ENCODE peak calls at places on chromosomes 5 and 9, in ten cellular contexts. A is lung, P is HFFc6, S is AG09309, M is Peyer's patch, V is choroid plexus epithelial cell, L is foreskin fibroblast, C is heart left ventricle, T is uterus, G is fibroblast of lung. J is an unnamed sample.

GRCh38 chr5:55691265-55692105 is 20.6 kb downstream of the SLC38A9 start:
- DNase-seq in A (no peak), P (peak), S (no peak), M (no peak), V (peak), L (peak), C (no peak), T (no peak), G (peak), J (no peak)

GRCh38 chr9:95809686-95810085 is 65.8 kb upstream of the ERCC6L2 start:
- DNase-seq in A (no peak), P (peak), S (no peak), M (no peak), V (no peak), L (no peak), C (no peak), T (no peak), G (no peak), J (no peak)

GRCh38 chr5:108529381-108529780 is 147.5 kb upstream of the FBXL17 start:
- DNase-seq in A (no peak), P (no peak), S (no peak), M (no peak), V (peak), L (peak), C (no peak), T (no peak), G (peak), J (peak)

GRCh38 chr9:6029581-6029980 is 14.2 kb upstream of the RANBP6 start:
- DNase-seq in A (no peak), P (no peak), S (no peak), M (no peak), V (no peak), L (no peak), C (no peak), T (no peak), G (no peak), J (no peak)

GRCh38 chr9:31606678-31607077 is 777.8 kb upstream of the ACO1 start:
- DNase-seq in A (no peak), P (no peak), S (no peak), M (no peak), V (no peak), L (no peak), C (no peak), T (no peak), G (no peak), J (no peak)

GRCh38 chr9:112711050-112711689 is 6.7 kb downstream of the INIP start:
- DNase-seq in A (no peak), P (peak), S (no peak), M (no peak), V (peak), L (peak), C (no peak), T (no peak), G (peak), J (no peak)

GRCh38 chr5:180201051-180201987 is 7.7 kb downstream of the RASGEF1C start:
- DNase-seq in A (no peak), P (no peak), S (no peak), M (no peak), V (peak), L (no peak), C (no peak), T (no peak), G (no peak), J (no peak)

GRCh38 chr5:124628721-124629596 is 117.5 kb downstream of the ZNF608 start:
- DNase-seq in A (no peak), P (peak), S (peak), M (no peak), V (peak), L (peak), C (peak), T (no peak), G (peak), J (peak)

GRCh38 chr9:34592895-34593601 is 3.5 kb upstream of the CNTFR start:
- DNase-seq in A (peak), P (no peak), S (no peak), M (no peak), V (no peak), L (no peak), C (peak), T (peak), G (no peak), J (no peak)

GRCh38 chr9:88989961-88990570 is 1.2 kb upstream of the S1PR3 start:
- DNase-seq in A (no peak), P (no peak), S (no peak), M (no peak), V (no peak), L (no peak), C (no peak), T (no peak), G (no peak), J (no peak)

GRCh38 chr5:60584304-60584703 is 115.7 kb downstream of the DEPDC1B start:
- DNase-seq in A (no peak), P (no peak), S (no peak), M (no peak), V (no peak), L (no peak), C (no peak), T (no peak), G (no peak), J (no peak)

GRCh38 chr9:21687351-21687750 is 115.1 kb upstream of the MTAP start:
- DNase-seq in A (no peak), P (no peak), S (no peak), M (no peak), V (no peak), L (no peak), C (no peak), T (no peak), G (no peak), J (no peak)

GRCh38 chr5:38466444-38467189 is 89.8 kb downstream of the LIFR start:
- DNase-seq in A (peak), P (no peak), S (no peak), M (peak), V (peak), L (no peak), C (peak), T (peak), G (no peak), J (no peak)

GRCh38 chr9:110583237-110583636 is 3.7 kb upstream of the SVEP1 start:
- DNase-seq in A (no peak), P (peak), S (no peak), M (no peak), V (peak), L (peak), C (no peak), T (no peak), G (no peak), J (no peak)

GRCh38 chr5:38670878-38671277 is 114.4 kb upstream of the LIFR start:
- DNase-seq in A (no peak), P (no peak), S (peak), M (no peak), V (peak), L (peak), C (no peak), T (no peak), G (peak), J (no peak)

GRCh38 chr5:139984816-139985215 is 58.3 kb downstream of the NRG2 start:
- DNase-seq in A (no peak), P (no peak), S (no peak), M (no peak), V (no peak), L (no peak), C (no peak), T (no peak), G (no peak), J (peak)

GRCh38 chr5:66896207-66896606 is 300.0 kb downstream of the MAST4 start:
- DNase-seq in A (no peak), P (no peak), S (no peak), M (no peak), V (no peak), L (no peak), C (no peak), T (no peak), G (peak), J (peak)

GRCh38 chr5:54171645-54172384 is 138.6 kb downstream of the ARL15 start:
- DNase-seq in A (no peak), P (no peak), S (no peak), M (no peak), V (peak), L (no peak), C (no peak), T (no peak), G (peak), J (peak)

GRCh38 chr5:30574761-30575160 is 618.7 kb upstream of the CDH6 start:
- DNase-seq in A (no peak), P (no peak), S (no peak), M (no peak), V (peak), L (no peak), C (no peak), T (no peak), G (peak), J (no peak)

GRCh38 chr9:93612796-93613154 is 36.4 kb downstream of the PHF2 start:
- DNase-seq in A (no peak), P (no peak), S (no peak), M (no peak), V (no peak), L (no peak), C (no peak), T (no peak), G (no peak), J (peak)

GRCh38 chr9:93089481-93089991 is 6.5 kb upstream of the CARD19 start:
- DNase-seq in A (no peak), P (no peak), S (no peak), M (no peak), V (no peak), L (no peak), C (no peak), T (peak), G (no peak), J (no peak)

GRCh38 chr5:150097152-150097551 is 10.8 kb upstream of the CSF1R start:
- DNase-seq in A (peak), P (no peak), S (no peak), M (no peak), V (no peak), L (no peak), C (no peak), T (no peak), G (no peak), J (no peak)

GRCh38 chr5:16588434-16589214 is 28.2 kb downstream of the RETREG1 start:
- DNase-seq in A (no peak), P (no peak), S (no peak), M (no peak), V (no peak), L (no peak), C (no peak), T (no peak), G (no peak), J (no peak)

GRCh38 chr5:174414315-174414710 is 310.1 kb upstream of the MSX2 start:
- DNase-seq in A (no peak), P (no peak), S (no peak), M (no peak), V (no peak), L (no peak), C (no peak), T (no peak), G (peak), J (no peak)

GRCh38 chr5:1652873-1653707 is 129.3 kb upstream of the LPCAT1 start:
- DNase-seq in A (no peak), P (no peak), S (no peak), M (peak), V (no peak), L (no peak), C (no peak), T (no peak), G (no peak), J (peak)

GRCh38 chr5:30918171-30918570 is 275.3 kb upstream of the CDH6 start:
- DNase-seq in A (no peak), P (no peak), S (no peak), M (no peak), V (peak), L (no peak), C (no peak), T (no peak), G (peak), J (peak)

GRCh38 chr5:180718810-180719453 is 20.9 kb downstream of the OR2Y1 start:
- DNase-seq in A (no peak), P (peak), S (peak), M (no peak), V (peak), L (peak), C (no peak), T (no peak), G (peak), J (no peak)

GRCh38 chr5:129174447-129174846 is 79.9 kb downstream of the ISOC1 start:
- DNase-seq in A (no peak), P (no peak), S (no peak), M (no peak), V (no peak), L (no peak), C (no peak), T (no peak), G (no peak), J (no peak)

GRCh38 chr9:120928015-120928719 is 1.6 kb upstream of the TRAF1 start:
- DNase-seq in A (peak), P (no peak), S (no peak), M (peak), V (no peak), L (no peak), C (no peak), T (peak), G (no peak), J (peak)

GRCh38 chr5:147208134-147208533 is 26.7 kb upstream of the STK32A start:
- DNase-seq in A (no peak), P (no peak), S (no peak), M (no peak), V (peak), L (no peak), C (no peak), T (no peak), G (peak), J (no peak)

GRCh38 chr5:59640411-59640810 is 253.1 kb downstream of the PDE4D start:
- DNase-seq in A (no peak), P (peak), S (no peak), M (no peak), V (peak), L (peak), C (peak), T (no peak), G (peak), J (no peak)

GRCh38 chr9:79570449-79571308 is 1.1 kb upstream of the TLE4 start:
- DNase-seq in A (peak), P (peak), S (no peak), M (no peak), V (peak), L (no peak), C (peak), T (peak), G (peak), J (peak)

GRCh38 chr9:134231767-134232166 is 67.4 kb upstream of the RNU6ATAC start:
- DNase-seq in A (no peak), P (no peak), S (no peak), M (no peak), V (no peak), L (no peak), C (no peak), T (no peak), G (no peak), J (no peak)

GRCh38 chr5:178785999-178786398 is 55.5 kb upstream of the ZNF354A start:
- DNase-seq in A (no peak), P (peak), S (peak), M (no peak), V (peak), L (peak), C (no peak), T (no peak), G (peak), J (no peak)

DNA sequence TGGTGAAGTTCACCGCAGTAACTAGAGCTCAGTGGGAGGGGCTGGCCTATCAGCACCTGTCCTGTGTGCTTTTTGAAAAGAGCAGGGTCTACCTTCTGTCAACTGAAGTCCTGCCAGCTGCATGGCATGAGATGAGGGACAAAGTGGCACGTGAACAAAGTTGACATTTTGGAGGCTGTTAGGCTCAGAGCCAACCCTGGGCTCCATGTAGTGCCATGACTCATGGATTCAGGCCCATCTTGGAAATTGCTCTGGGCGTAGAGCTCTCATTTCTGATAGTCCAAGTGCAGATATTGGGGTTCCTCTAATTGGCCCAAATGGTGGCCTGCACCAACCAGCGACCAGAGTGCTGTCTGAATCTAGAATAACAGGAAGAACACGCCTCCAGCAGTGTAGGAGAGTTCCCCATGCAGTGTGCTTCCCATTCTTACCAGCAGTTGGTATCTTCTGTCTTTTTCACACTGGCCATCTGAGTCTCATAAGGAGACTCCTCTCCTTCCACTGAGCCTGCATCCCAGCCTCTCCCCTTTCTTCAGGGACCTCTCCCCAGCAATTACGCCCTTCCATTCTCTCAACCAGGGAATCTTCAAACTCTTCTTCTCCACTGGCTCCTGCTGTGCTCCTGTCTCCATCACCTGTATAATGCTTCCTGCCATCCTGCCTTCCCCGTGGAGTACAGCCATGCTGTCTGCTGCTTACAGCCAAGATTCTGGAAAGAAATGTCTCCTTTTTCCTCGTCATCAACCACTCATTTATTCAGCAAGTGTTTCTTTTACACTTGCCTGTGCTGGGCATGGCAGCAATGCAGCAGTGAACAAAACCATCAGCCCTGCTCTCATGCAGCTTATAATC is 30.4 kb downstream of the IRF1 start:
- DNase-seq in A (peak), P (no peak), S (no peak), M (peak), V (peak), L (no peak), C (no peak), T (no peak), G (no peak), J (no peak)
- TF ChIP-seq CTCF in A (no peak), P (peak), S (peak), M (peak), V (peak), L (no peak), C (no peak), T (no peak), G (no peak), J (no peak)

GRCh38 chr5:115599502-115599901 is 2.8 kb downstream of the TICAM2 start:
- DNase-seq in A (no peak), P (peak), S (no peak), M (peak), V (peak), L (no peak), C (no peak), T (no peak), G (peak), J (no peak)

GRCh38 chr5:115600771-115601170 is 1.5 kb downstream of the TICAM2 start:
- DNase-seq in A (no peak), P (peak), S (no peak), M (no peak), V (peak), L (no peak), C (no peak), T (no peak), G (peak), J (no peak)

GRCh38 chr5:115602585-115603125 is 376 bp upstream of the TICAM2 start:
- DNase-seq in A (no peak), P (no peak), S (no peak), M (no peak), V (no peak), L (no peak), C (no peak), T (no peak), G (no peak), J (no peak)

GRCh38 chr5:115599924-115600323 is 2.4 kb downstream of the TICAM2 start:
- DNase-seq in A (no peak), P (no peak), S (no peak), M (no peak), V (no peak), L (no peak), C (no peak), T (no peak), G (peak), J (no peak)

DNA sequence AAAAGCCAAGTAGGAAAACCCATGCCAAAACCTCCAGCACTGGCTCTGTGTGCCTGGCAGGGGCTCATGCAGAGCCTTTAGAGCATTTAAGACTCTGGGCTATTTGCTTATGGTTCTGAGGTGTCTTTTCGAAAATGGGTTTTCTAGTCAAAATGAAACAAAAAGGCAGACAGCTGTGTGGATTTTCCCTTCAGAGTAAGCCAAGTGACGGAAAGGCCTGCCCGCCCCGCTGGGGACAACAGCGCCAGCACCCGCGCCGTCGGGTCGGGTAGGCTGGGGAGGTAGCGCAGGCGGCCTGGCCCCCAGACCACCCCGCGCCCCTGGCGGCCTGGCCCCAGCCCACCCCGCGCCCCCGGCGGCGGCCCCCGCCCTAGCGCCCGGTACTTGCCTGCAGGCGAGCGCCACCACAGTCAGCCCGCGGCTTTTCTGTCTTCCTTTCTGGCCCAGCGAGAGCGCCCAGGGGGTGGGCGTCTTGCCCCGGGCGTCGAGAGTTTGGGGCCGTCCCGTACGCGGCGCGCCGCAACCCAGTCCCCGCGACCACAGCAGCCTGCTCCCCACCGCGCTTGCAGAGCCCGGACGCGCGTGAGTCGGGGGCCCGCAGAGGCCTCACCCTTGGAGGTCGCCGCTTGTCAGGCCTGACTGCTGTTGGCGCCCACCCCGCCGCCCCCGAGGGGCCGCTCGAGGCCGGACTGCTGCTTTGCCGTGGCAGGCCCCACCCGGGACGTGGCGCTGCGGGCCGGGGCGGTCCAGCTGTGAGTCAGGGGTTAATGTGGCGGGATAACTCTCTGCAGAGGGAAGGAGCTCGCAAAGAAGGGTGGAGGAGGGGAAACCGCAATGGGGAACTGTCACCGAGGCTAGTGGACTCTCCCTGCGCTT is at the start of gene TICAM2:
- DNase-seq in A (peak), P (peak), S (no peak), M (peak), V (peak), L (peak), C (peak), T (peak), G (peak), J (no peak)
- TF ChIP-seq CTCF in A (peak), P (peak), S (peak), M (peak), V (peak), L (no peak), C (peak), T (no peak), G (no peak), J (peak)

GRCh38 chr9:116209406-116210116 is 56.0 kb downstream of the PAPPA start:
- DNase-seq in A (no peak), P (no peak), S (no peak), M (no peak), V (no peak), L (no peak), C (no peak), T (no peak), G (no peak), J (peak)

GRCh38 chr9:116204252-116204882 is 50.8 kb downstream of the PAPPA start:
- DNase-seq in A (no peak), P (no peak), S (no peak), M (no peak), V (no peak), L (no peak), C (no peak), T (no peak), G (no peak), J (no peak)

GRCh38 chr9:116207371-116208111 is 54.0 kb downstream of the PAPPA start:
- DNase-seq in A (no peak), P (no peak), S (no peak), M (no peak), V (no peak), L (no peak), C (no peak), T (no peak), G (no peak), J (no peak)

GRCh38 chr9:116212986-116213672 is 59.5 kb downstream of the PAPPA start:
- DNase-seq in A (no peak), P (peak), S (no peak), M (no peak), V (no peak), L (no peak), C (no peak), T (no peak), G (peak), J (no peak)

GRCh38 chr9:116208417-116209232 is 55.0 kb downstream of the PAPPA start:
- DNase-seq in A (no peak), P (peak), S (peak), M (no peak), V (peak), L (peak), C (no peak), T (no peak), G (peak), J (peak)
- TF ChIP-seq CTCF in A (no peak), P (peak), S (peak), M (no peak), V (peak), L (peak), C (no peak), T (no peak), G (peak), J (peak)

GRCh38 chr5:141182248-141182647 is at the start of gene PCDHB16:
- DNase-seq in A (no peak), P (peak), S (no peak), M (no peak), V (peak), L (peak), C (no peak), T (peak), G (peak), J (no peak)
- TF ChIP-seq CTCF in A (no peak), P (peak), S (peak), M (no peak), V (peak), L (peak), C (peak), T (peak), G (peak), J (peak)